ENCODE peak calls at places on chromosome 21, in eight cellular contexts. D, S, I, G, Y, X, E and O are unnamed samples.

GRCh38 chr21:25615880-25616279 is 8.6 kb upstream of the MRPL39 start:
- DNase-seq in D (no peak), S (no peak), I (no peak), G (no peak), Y (no peak), X (no peak), E (no peak), O (no peak)

GRCh38 chr21:30718239-30718909 is at the start of gene KRTAP21-3:
- DNase-seq in D (no peak), S (no peak), I (peak; percentile 43), G (no peak), Y (no peak), X (no peak), E (no peak), O (no peak)

GRCh38 chr21:33362044-33362555 is 37.3 kb downstream of the IFNAR1 start:
- DNase-seq in D (no peak), S (no peak), I (no peak), G (no peak), Y (no peak), X (no peak), E (no peak), O (no peak)

GRCh38 chr21:14072761-14073535 is 137.8 kb downstream of the LIPI start:
- DNase-seq in D (no peak), S (no peak), I (no peak), G (no peak), Y (no peak), X (no peak), E (no peak), O (no peak)

GRCh38 chr21:39630191-39630591 is 17.5 kb downstream of the B3GALT5 start:
- DNase-seq in D (peak; percentile 44), S (no peak), I (peak; percentile 78), G (no peak), Y (no peak), X (no peak), E (no peak), O (no peak)

GRCh38 chr21:33380483-33380998 is 22.7 kb upstream of the IFNGR2 start:
- DNase-seq in D (peak; percentile 92), S (no peak), I (peak; percentile 95), G (peak; percentile 88), Y (peak; percentile 89), X (peak; percentile 92), E (no peak), O (no peak)

GRCh38 chr21:33019885-33020557 is 5.7 kb upstream of the OLIG2 start:
- DNase-seq in D (no peak), S (no peak), I (no peak), G (no peak), Y (no peak), X (no peak), E (no peak), O (no peak)

GRCh38 chr21:46173573-46173972 is 10.7 kb downstream of the SPATC1L start:
- DNase-seq in D (no peak), S (no peak), I (no peak), G (no peak), Y (no peak), X (no peak), E (no peak), O (no peak)

GRCh38 chr21:34822957-34823356 is 154.2 kb downstream of the CLIC6 start:
- DNase-seq in D (no peak), S (no peak), I (peak; percentile 95), G (no peak), Y (no peak), X (no peak), E (no peak), O (no peak)

GRCh38 chr21:31548688-31549087 is 110.8 kb upstream of the SOD1 start:
- DNase-seq in D (no peak), S (no peak), I (no peak), G (no peak), Y (no peak), X (no peak), E (no peak), O (no peak)

DNA sequence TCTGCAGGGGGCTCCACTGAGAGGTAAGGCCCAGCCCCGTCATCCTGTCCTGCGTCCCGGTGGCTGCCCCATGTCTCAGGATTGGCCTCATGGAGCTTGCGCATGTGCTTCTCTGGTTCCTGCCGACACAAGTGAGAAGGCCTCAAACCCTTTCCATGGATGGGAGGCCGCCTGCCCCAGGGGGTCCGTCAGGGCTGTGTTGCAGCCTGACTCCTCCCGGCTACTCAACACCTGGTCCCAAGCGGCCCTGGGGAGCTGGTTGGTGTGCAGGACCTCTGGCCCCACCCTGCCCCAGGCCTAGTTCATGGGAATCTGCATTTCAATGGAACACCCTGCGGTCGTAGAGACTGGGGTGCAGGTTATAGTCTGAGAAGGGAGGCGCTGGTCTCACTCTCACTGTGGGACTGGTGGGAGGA is 21.1 kb upstream of the PDE9A start:
- DNase-seq in D (no peak), S (no peak), I (no peak), G (peak; percentile 21), Y (no peak), X (no peak), E (no peak), O (no peak)
- TF ChIP-seq CTCF in D (no peak), S (no peak), I (no peak), G (no peak), Y (no peak), X (no peak), E (no peak), O (no peak)

GRCh38 chr21:42688226-42688840 is 34.9 kb downstream of the PDE9A start:
- DNase-seq in D (no peak), S (no peak), I (no peak), G (peak; percentile 18), Y (no peak), X (no peak), E (no peak), O (no peak)

GRCh38 chr21:42690586-42690985 is 37.2 kb downstream of the PDE9A start:
- DNase-seq in D (no peak), S (no peak), I (no peak), G (no peak), Y (no peak), X (no peak), E (no peak), O (no peak)

GRCh38 chr21:42687796-42688195 is 34.4 kb downstream of the PDE9A start:
- DNase-seq in D (no peak), S (no peak), I (no peak), G (peak; percentile 24), Y (no peak), X (no peak), E (no peak), O (no peak)

GRCh38 chr21:42685954-42686500 is 32.6 kb downstream of the PDE9A start:
- DNase-seq in D (no peak), S (no peak), I (no peak), G (no peak), Y (no peak), X (no peak), E (no peak), O (no peak)

DNA sequence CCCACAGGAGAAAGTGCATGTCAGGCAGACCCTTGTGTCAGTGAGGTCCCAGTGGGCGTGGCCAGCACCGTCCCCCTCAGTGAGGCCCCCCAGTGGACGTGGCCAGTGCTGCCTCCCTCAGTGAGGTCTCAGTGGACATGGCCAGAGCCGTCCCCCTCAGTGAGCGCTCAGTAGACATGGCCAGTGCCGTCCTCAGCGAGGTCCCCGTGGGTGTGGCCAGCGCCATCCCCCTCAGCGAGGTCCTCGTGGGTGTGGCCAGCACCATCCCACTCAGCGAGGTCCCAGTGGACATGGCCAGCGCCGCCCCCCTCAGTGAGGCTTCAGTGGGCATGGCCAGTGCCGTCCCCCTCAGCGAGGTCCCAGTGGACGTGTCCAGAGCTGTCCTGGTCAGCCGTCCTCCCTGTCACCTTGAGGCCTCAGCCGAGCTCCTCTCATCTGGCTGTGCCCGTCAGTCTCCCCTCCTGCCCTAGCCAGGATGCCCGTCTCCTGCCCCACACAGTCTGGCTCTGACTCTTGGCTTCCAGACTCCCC is 35.5 kb downstream of the PDE9A start:
- DNase-seq in D (no peak), S (no peak), I (no peak), G (peak; percentile 30), Y (no peak), X (no peak), E (no peak), O (no peak)
- TF ChIP-seq CTCF in D (no peak), S (no peak), I (no peak), G (no peak), Y (no peak), X (no peak), E (no peak), O (no peak)

GRCh38 chr21:36388835-36389234 is 3.6 kb downstream of the CHAF1B start:
- DNase-seq in D (peak; percentile 35), S (no peak), I (no peak), G (no peak), Y (no peak), X (peak; percentile 70), E (no peak), O (no peak)
- TF ChIP-seq CTCF in D (peak; percentile 45), S (peak; percentile 37), I (no peak), G (no peak), Y (no peak), X (peak; percentile 24), E (peak; percentile 40), O (peak; percentile 35)

DNA sequence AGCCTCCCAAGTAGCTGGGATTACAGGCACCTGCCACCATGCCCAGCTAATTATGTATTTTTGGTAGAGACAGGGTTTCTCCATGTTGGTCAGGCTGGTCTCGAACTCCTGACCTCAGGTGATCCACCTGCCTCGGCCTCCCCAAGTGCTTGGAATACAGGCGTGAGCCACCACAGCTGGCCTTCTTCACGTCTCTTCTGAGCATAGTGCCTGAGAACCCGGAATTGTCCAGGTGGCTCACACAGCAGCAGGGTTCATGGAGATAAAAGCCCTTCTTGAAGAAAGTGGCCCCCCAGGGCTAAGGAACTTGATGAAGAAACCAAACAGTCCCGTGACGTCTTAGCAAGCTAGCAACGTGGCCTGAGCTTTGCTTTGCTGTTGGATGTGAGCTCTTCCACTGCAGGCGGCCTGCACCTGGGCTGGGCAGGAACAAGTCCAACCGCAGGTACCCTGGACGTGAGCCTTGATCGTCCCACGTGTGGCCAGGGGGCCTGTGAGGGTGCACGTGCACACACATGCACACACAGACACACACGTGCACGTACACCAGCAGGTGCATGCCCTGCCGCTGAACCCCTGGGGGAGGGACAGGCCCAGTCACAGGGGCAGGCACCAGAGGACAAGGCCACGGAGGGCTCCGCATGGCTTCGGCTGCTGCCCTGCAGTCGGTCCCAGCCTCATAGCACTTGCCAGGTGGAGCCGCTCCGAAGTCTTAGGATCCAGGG is 23.4 kb upstream of the TRAPPC10 start:
- DNase-seq in D (no peak), S (no peak), I (no peak), G (no peak), Y (no peak), X (no peak), E (no peak), O (no peak)
- TF ChIP-seq CTCF in D (no peak), S (no peak), I (no peak), G (no peak), Y (no peak), X (no peak), E (no peak), O (no peak)